ENCODE peak calls at places on chromosomes 6 and 20, in nine cellular contexts. E, K, B, X, S, T, J, G and I are unnamed samples.

GRCh38 chr6:106799008-106799952 is 169.9 kb downstream of the QRSL1 start:
- DNase-seq in E (peak; percentile 68), K (no peak), B (no peak), X (no peak), S (no peak), T (no peak), J (peak; percentile 90), G (no peak), I (no peak)

GRCh38 chr6:111709615-111710398 is 104.1 kb upstream of the TRAF3IP2 start:
- DNase-seq in E (peak; percentile 67), K (peak; percentile 64), B (peak; percentile 47), X (peak; percentile 68), S (peak; percentile 57), T (peak; percentile 86), J (peak; percentile 58), G (peak; percentile 69), I (no peak)

GRCh38 chr6:112413805-112414204 is 66.7 kb downstream of the RFPL4B start:
- DNase-seq in E (no peak), K (no peak), B (no peak), X (no peak), S (no peak), T (no peak), J (no peak), G (no peak), I (no peak)

GRCh38 chr6:21240709-21241108 is 352.8 kb upstream of the SOX4 start:
- DNase-seq in E (no peak), K (no peak), B (no peak), X (no peak), S (no peak), T (no peak), J (no peak), G (no peak), I (no peak)

GRCh38 chr6:107532707-107533106 is 42.8 kb downstream of the SOBP start:
- DNase-seq in E (no peak), K (no peak), B (no peak), X (peak; percentile 48), S (no peak), T (no peak), J (no peak), G (no peak), I (no peak)

GRCh38 chr20:63969851-63970713 is at the start of gene ZNF512B:
- DNase-seq in E (no peak), K (peak; percentile 59), B (no peak), X (no peak), S (peak; percentile 59), T (peak; percentile 66), J (peak; percentile 75), G (peak; percentile 70), I (peak; percentile 79)

GRCh38 chr20:61311656-61312387 is 59.8 kb downstream of the CDH4 start:
- DNase-seq in E (no peak), K (no peak), B (no peak), X (no peak), S (no peak), T (no peak), J (no peak), G (no peak), I (no peak)

GRCh38 chr6:88174906-88175305 is 8.8 kb upstream of the CNR1 start:
- DNase-seq in E (no peak), K (no peak), B (no peak), X (no peak), S (no peak), T (no peak), J (no peak), G (no peak), I (no peak)

GRCh38 chr6:147873826-147874225 is 365.3 kb downstream of the SAMD5 start:
- DNase-seq in E (no peak), K (no peak), B (no peak), X (no peak), S (no peak), T (no peak), J (no peak), G (no peak), I (no peak)

GRCh38 chr6:583116-583515 is 73.8 kb downstream of the HUS1B start:
- DNase-seq in E (no peak), K (no peak), B (no peak), X (no peak), S (no peak), T (no peak), J (no peak), G (no peak), I (no peak)

GRCh38 chr6:68901044-68901443 is 266.0 kb downstream of the ADGRB3 start:
- DNase-seq in E (no peak), K (no peak), B (no peak), X (no peak), S (no peak), T (no peak), J (no peak), G (no peak), I (no peak)

GRCh38 chr6:134303903-134304302 is 14.0 kb downstream of the SGK1 start:
- DNase-seq in E (no peak), K (no peak), B (no peak), X (no peak), S (no peak), T (no peak), J (no peak), G (no peak), I (no peak)

GRCh38 chr6:292506-293184 is 358 bp downstream of the DUSP22 start:
- DNase-seq in E (peak; percentile 78), K (peak; percentile 89), B (peak; percentile 74), X (peak; percentile 77), S (peak; percentile 77), T (peak; percentile 56), J (no peak), G (peak; percentile 85), I (peak; percentile 94)

GRCh38 chr6:168742146-168742782 is 301.3 kb downstream of the SMOC2 start:
- DNase-seq in E (no peak), K (no peak), B (no peak), X (no peak), S (no peak), T (no peak), J (no peak), G (no peak), I (peak; percentile 49)

GRCh38 chr6:16236648-16237199 is 1.7 kb upstream of the GMPR start:
- DNase-seq in E (peak; percentile 69), K (peak; percentile 71), B (no peak), X (peak; percentile 58), S (no peak), T (peak; percentile 70), J (peak; percentile 58), G (peak; percentile 61), I (no peak)

GRCh38 chr6:52389626-52390360 is 27.8 kb downstream of the PAQR8 start:
- DNase-seq in E (peak; percentile 99), K (peak; percentile 82), B (peak; percentile 72), X (no peak), S (peak; percentile 29), T (peak; percentile 28), J (no peak), G (peak; percentile 53), I (peak; percentile 89)

GRCh38 chr6:52389264-52389625 is 27.3 kb downstream of the PAQR8 start:
- DNase-seq in E (no peak), K (no peak), B (no peak), X (no peak), S (no peak), T (no peak), J (no peak), G (no peak), I (no peak)

GRCh38 chr6:52391599-52391998 is 28.5 kb upstream of the EFHC1 start:
- DNase-seq in E (no peak), K (no peak), B (no peak), X (no peak), S (no peak), T (no peak), J (no peak), G (no peak), I (no peak)

GRCh38 chr6:52388790-52389189 is 26.8 kb downstream of the PAQR8 start:
- DNase-seq in E (no peak), K (no peak), B (no peak), X (no peak), S (no peak), T (no peak), J (no peak), G (no peak), I (no peak)

GRCh38 chr6:52390361-52390727 is 28.4 kb downstream of the PAQR8 start:
- DNase-seq in E (peak; percentile 76), K (no peak), B (peak; percentile 60), X (no peak), S (peak; percentile 65), T (no peak), J (no peak), G (no peak), I (no peak)
- H3K4me3 ChIP-seq in E (no peak overlapping the region), K (no peak overlapping the region), B (peak overlapping the region; percentile 20), X (no peak overlapping the region), S (peak overlapping the region; percentile 81), T (no peak overlapping the region), J (no peak overlapping the region), G (no peak overlapping the region), I (no peak overlapping the region)

GRCh38 chr20:44572551-44573500 is 9.6 kb upstream of the PKIG start:
- DNase-seq in E (no peak), K (peak; percentile 24), B (no peak), X (peak; percentile 43), S (no peak), T (peak; percentile 67), J (peak; percentile 72), G (no peak), I (no peak)

GRCh38 chr20:44574372-44574771 is 8.0 kb upstream of the PKIG start:
- DNase-seq in E (no peak), K (no peak), B (no peak), X (no peak), S (no peak), T (no peak), J (no peak), G (no peak), I (no peak)

GRCh38 chr20:44573501-44573869 is 8.9 kb upstream of the PKIG start:
- DNase-seq in E (no peak), K (no peak), B (no peak), X (no peak), S (no peak), T (no peak), J (no peak), G (no peak), I (no peak)

GRCh38 chr20:44579313-44580090 is 2.9 kb upstream of the PKIG start:
- DNase-seq in E (no peak), K (no peak), B (no peak), X (no peak), S (no peak), T (no peak), J (peak; percentile 66), G (no peak), I (no peak)

GRCh38 chr20:44576297-44576696 is 6.1 kb upstream of the PKIG start:
- DNase-seq in E (no peak), K (no peak), B (no peak), X (no peak), S (no peak), T (no peak), J (no peak), G (no peak), I (no peak)
- H3K4me1 ChIP-seq in E (no peaks in the 10 kb centered on the region), K (peaks cover 33% of the 10 kb centered on the region), B (no peaks in the 10 kb centered on the region), X (peaks cover 29% of the 10 kb centered on the region), S (no peaks in the 10 kb centered on the region), T (peaks cover 9% of the 10 kb centered on the region), J (peaks cover 67% of the 10 kb centered on the region), G (peaks cover 15% of the 10 kb centered on the region), I (peaks cover 31% of the 10 kb centered on the region)

GRCh38 chr20:43187476-43188233 is 2.1 kb downstream of the PTPRT start:
- DNase-seq in E (peak; percentile 35), K (peak; percentile 64), B (no peak), X (peak; percentile 61), S (peak; percentile 15), T (no peak), J (peak; percentile 59), G (peak; percentile 75), I (peak; percentile 81)
- H3K4me3 ChIP-seq in E (no peak overlapping the region), K (no peak overlapping the region), B (no peak overlapping the region), X (no peak overlapping the region), S (no peak overlapping the region), T (no peak overlapping the region), J (no peak overlapping the region), G (no peak overlapping the region), I (no peak overlapping the region)

GRCh38 chr20:17678295-17678694 is 3.7 kb downstream of the RRBP1 start:
- DNase-seq in E (no peak), K (no peak), B (no peak), X (no peak), S (no peak), T (no peak), J (no peak), G (no peak), I (no peak)
- H3K4me1 ChIP-seq in E (peaks cover 2% of the 10 kb centered on the region), K (peaks cover 41% of the 10 kb centered on the region), B (peaks cover 12% of the 10 kb centered on the region), X (peaks cover 37% of the 10 kb centered on the region), S (peaks cover 17% of the 10 kb centered on the region), T (peaks cover 18% of the 10 kb centered on the region), J (peaks cover 30% of the 10 kb centered on the region), G (no peaks in the 10 kb centered on the region), I (peaks cover 20% of the 10 kb centered on the region)